ENCODE peak calls at places on chromosomes 6 and 20, in ten cellular contexts. T is germinal center; X is stimulated activated CD8-positive, alpha-beta memory T cell treated with anti-CD3 and anti-CD28 coated beads, Interleukin-15, amount 100 ng/mL, for 24 hours; Z is foreskin fibroblast; O is T follicular helper cell; P is Karpas-422; U is MM.1S; E is SW480; F is mucosa of gallbladder; Q is Calu3. B is an unnamed sample.

GRCh38 chr6:1767481-1768246 is 157.9 kb downstream of the FOXC1 start:
- DNase-seq in T (no peak), X (no peak), Z (peak), O (no peak), P (no peak), U (peak), E (peak), F (peak), Q (peak), B (no peak)

GRCh38 chr6:137910843-137911456 is 43.9 kb downstream of the TNFAIP3 start:
- DNase-seq in T (no peak), X (no peak), Z (no peak), O (no peak), P (no peak), U (no peak), E (no peak), F (no peak), Q (no peak), B (no peak)

GRCh38 chr20:50572922-50573777 is 63.0 kb downstream of the PTPN1 start:
- DNase-seq in T (no peak), X (no peak), Z (peak), O (no peak), P (no peak), U (no peak), E (no peak), F (no peak), Q (no peak), B (no peak)

GRCh38 chr6:43695078-43695966 is 7.7 kb upstream of the MRPS18A start:
- DNase-seq in T (no peak), X (no peak), Z (no peak), O (no peak), P (no peak), U (no peak), E (peak), F (peak), Q (peak), B (no peak)

GRCh38 chr20:49603209-49603627 is 35.3 kb upstream of the PTGIS start:
- DNase-seq in T (no peak), X (no peak), Z (peak), O (no peak), P (no peak), U (no peak), E (peak), F (no peak), Q (peak), B (peak)

GRCh38 chr20:63494420-63495166 is 4.3 kb downstream of the EEF1A2 start:
- DNase-seq in T (no peak), X (no peak), Z (no peak), O (no peak), P (no peak), U (no peak), E (no peak), F (no peak), Q (no peak), B (no peak)

GRCh38 chr6:86205980-86206379 is 563.3 kb upstream of the SYNCRIP start:
- DNase-seq in T (no peak), X (no peak), Z (no peak), O (no peak), P (no peak), U (no peak), E (no peak), F (no peak), Q (no peak), B (no peak)

GRCh38 chr6:3194535-3195376 is 32.7 kb downstream of the TUBB2B start:
- DNase-seq in T (no peak), X (no peak), Z (no peak), O (no peak), P (no peak), U (no peak), E (no peak), F (no peak), Q (no peak), B (peak)

GRCh38 chr6:117555882-117556498 is 46.3 kb downstream of the GOPC start:
- DNase-seq in T (peak), X (peak), Z (no peak), O (peak), P (peak), U (peak), E (peak), F (peak), Q (peak), B (peak)

GRCh38 chr6:142740449-142740848 is 204.5 kb downstream of the HIVEP2 start:
- DNase-seq in T (no peak), X (no peak), Z (no peak), O (no peak), P (no peak), U (no peak), E (no peak), F (no peak), Q (no peak), B (no peak)